ENCODE peak calls at places on chromosomes 5 and 9, in six cellular contexts. C is posterior cingulate gyrus, A is iris pigment epithelial cell, H is PC-3, L is IMR-90, B is lower leg skin. O is an unnamed sample.
A peak's percentile ranks its signal among the peaks of the same experiment; 100 is the strongest.

GRCh38 chr9:16611969-16612368 is 258.5 kb downstream of the BNC2 start:
- DNase-seq in C (no peak), A (peak; percentile 73), H (no peak), L (peak; percentile 73), B (no peak), O (peak; percentile 65)

GRCh38 chr9:134592018-134592818 is 49.4 kb upstream of the COL5A1 start:
- DNase-seq in C (no peak), A (peak; percentile 86), H (no peak), L (peak; percentile 83), B (no peak), O (peak; percentile 61)

GRCh38 chr9:104386425-104387069 is 117.5 kb upstream of the OR13F1 start:
- DNase-seq in C (no peak), A (peak; percentile 67), H (peak; percentile 43), L (peak; percentile 20), B (no peak), O (peak; percentile 39)

GRCh38 chr5:181189363-181189961 is 15.5 kb downstream of the TRIM7 start:
- DNase-seq in C (peak; percentile 48), A (peak; percentile 54), H (peak; percentile 33), L (peak; percentile 30), B (no peak), O (no peak)

GRCh38 chr5:116395178-116395577 is 179.4 kb downstream of the SEMA6A start:
- DNase-seq in C (no peak), A (no peak), H (no peak), L (no peak), B (no peak), O (no peak)

GRCh38 chr9:90953200-90953599 is 151.6 kb downstream of the SYK start:
- DNase-seq in C (no peak), A (no peak), H (peak; percentile 4), L (no peak), B (no peak), O (no peak)

GRCh38 chr9:133461975-133462374 is 2.2 kb downstream of the CACFD1 start:
- DNase-seq in C (no peak), A (no peak), H (no peak), L (no peak), B (no peak), O (no peak)

GRCh38 chr5:172849636-172850453 is 15.8 kb downstream of the ERGIC1 start:
- DNase-seq in C (no peak), A (no peak), H (peak; percentile 16), L (no peak), B (no peak), O (peak; percentile 37)

GRCh38 chr9:124035001-124035650 is 23.6 kb downstream of the LHX2 start:
- DNase-seq in C (no peak), A (no peak), H (no peak), L (no peak), B (no peak), O (no peak)

GRCh38 chr9:71249729-71250317 is 128.4 kb upstream of the TRPM3 start:
- DNase-seq in C (peak; percentile 10), A (peak; percentile 71), H (peak; percentile 74), L (peak; percentile 64), B (no peak), O (peak; percentile 57)

GRCh38 chr5:113985505-113985904 is 376.4 kb upstream of the KCNN2 start:
- DNase-seq in C (no peak), A (no peak), H (no peak), L (no peak), B (no peak), O (no peak)

GRCh38 chr5:39076757-39077475 is 2.7 kb upstream of the RICTOR start:
- DNase-seq in C (no peak), A (peak; percentile 46), H (peak; percentile 89), L (peak; percentile 56), B (no peak), O (peak; percentile 70)